ENCODE peak calls at places on chromosomes 6 and 20, in ten cellular contexts. I is NCI-H446, P is GM04504, S is psoas muscle, N is chondrocyte, B is activated T-cell treated with anti-CD3 and anti-CD28 coated beads for 24 hours, Z is M059J, H is cardiac septum, W is activated T-helper 1 cell treated with Interleukin-2 at 50 U/mL for 16 hours, G is amniotic epithelial cell. L is an unnamed sample.

GRCh38 chr6:100785982-100786381 is 95.1 kb downstream of the ASCC3 start:
- DNase-seq in I (no peak), P (no peak), S (no peak), N (no peak), B (no peak), Z (no peak), H (no peak), W (no peak), G (no peak), L (no peak)

GRCh38 chr6:21529431-21529830 is 64.1 kb upstream of the SOX4 start:
- DNase-seq in I (no peak), P (no peak), S (no peak), N (no peak), B (no peak), Z (no peak), H (no peak), W (no peak), G (no peak), L (no peak)

GRCh38 chr6:161128680-161129196 is 137.2 kb downstream of the MAP3K4 start:
- DNase-seq in I (no peak), P (peak; percentile 13), S (no peak), N (no peak), B (no peak), Z (peak; percentile 90), H (no peak), W (no peak), G (peak; percentile 38), L (peak; percentile 31)

GRCh38 chr6:139973602-139974373 is 599.3 kb upstream of the CITED2 start:
- DNase-seq in I (no peak), P (no peak), S (no peak), N (no peak), B (no peak), Z (peak; percentile 92), H (no peak), W (no peak), G (peak; percentile 95), L (no peak)

GRCh38 chr6:31265926-31266325 is 6.0 kb downstream of the HLA-C start:
- DNase-seq in I (no peak), P (no peak), S (no peak), N (no peak), B (no peak), Z (no peak), H (no peak), W (no peak), G (no peak), L (no peak)

GRCh38 chr6:154683756-154684523 is 49.3 kb upstream of the SCAF8 start:
- DNase-seq in I (no peak), P (no peak), S (no peak), N (no peak), B (no peak), Z (peak; percentile 68), H (no peak), W (no peak), G (peak; percentile 34), L (no peak)

GRCh38 chr6:77025824-77026223 is 437.5 kb downstream of the HTR1B start:
- DNase-seq in I (no peak), P (no peak), S (no peak), N (no peak), B (no peak), Z (peak; percentile 33), H (no peak), W (no peak), G (no peak), L (no peak)

GRCh38 chr6:27814665-27815424 is 97.4 kb downstream of the OR2B2 start:
- DNase-seq in I (no peak), P (peak; percentile 84), S (no peak), N (no peak), B (peak; percentile 70), Z (peak; percentile 87), H (no peak), W (peak; percentile 49), G (peak; percentile 97), L (peak; percentile 68)

GRCh38 chr20:13220857-13221297 is at the start of gene ISM1:
- DNase-seq in I (no peak), P (no peak), S (peak; percentile 27), N (no peak), B (peak; percentile 20), Z (no peak), H (no peak), W (peak; percentile 29), G (no peak), L (peak; percentile 50)

GRCh38 chr6:22956029-22956715 is 386.8 kb downstream of the HDGFL1 start:
- DNase-seq in I (no peak), P (no peak), S (no peak), N (no peak), B (no peak), Z (peak; percentile 14), H (no peak), W (no peak), G (no peak), L (no peak)

GRCh38 chr20:63285636-63286615 is 7.1 kb upstream of the COL20A1 start:
- DNase-seq in I (no peak), P (no peak), S (peak; percentile 10), N (no peak), B (no peak), Z (no peak), H (no peak), W (no peak), G (no peak), L (no peak)

GRCh38 chr6:82097676-82098075 is 149.9 kb downstream of the IBTK start:
- DNase-seq in I (no peak), P (no peak), S (no peak), N (no peak), B (no peak), Z (no peak), H (no peak), W (no peak), G (no peak), L (no peak)

GRCh38 chr20:6061544-6061943 is 7.7 kb upstream of the LRRN4 start:
- DNase-seq in I (no peak), P (no peak), S (no peak), N (no peak), B (no peak), Z (peak; percentile 32), H (no peak), W (no peak), G (peak; percentile 64), L (no peak)

GRCh38 chr20:62710886-62711702 is 2.5 kb downstream of the NTSR1 start:
- DNase-seq in I (no peak), P (no peak), S (no peak), N (peak; percentile 92), B (no peak), Z (peak; percentile 87), H (no peak), W (no peak), G (peak; percentile 6), L (peak; percentile 26)

GRCh38 chr6:159623156-159623555 is 69.9 kb downstream of the SOD2 start:
- DNase-seq in I (no peak), P (no peak), S (no peak), N (no peak), B (no peak), Z (no peak), H (no peak), W (no peak), G (no peak), L (no peak)

GRCh38 chr20:56708991-56709390 is 79.9 kb downstream of the TFAP2C start:
- DNase-seq in I (no peak), P (no peak), S (no peak), N (no peak), B (no peak), Z (no peak), H (no peak), W (no peak), G (no peak), L (no peak)

GRCh38 chr6:33621396-33622388 is 570 bp downstream of the ITPR3 start:
- DNase-seq in I (no peak), P (no peak), S (peak; percentile 51), N (no peak), B (peak; percentile 36), Z (peak; percentile 71), H (no peak), W (peak; percentile 24), G (no peak), L (peak; percentile 52)

GRCh38 chr6:23633986-23634385 is 492.0 kb upstream of the NRSN1 start:
- DNase-seq in I (no peak), P (no peak), S (no peak), N (no peak), B (no peak), Z (no peak), H (no peak), W (no peak), G (no peak), L (no peak)

GRCh38 chr6:49339096-49339495 is 124.0 kb downstream of the MMUT start:
- DNase-seq in I (no peak), P (no peak), S (no peak), N (no peak), B (no peak), Z (no peak), H (no peak), W (no peak), G (no peak), L (no peak)

GRCh38 chr6:29011276-29011734 is 6.2 kb upstream of the ZNF311 start:
- DNase-seq in I (peak; percentile 35), P (no peak), S (no peak), N (no peak), B (peak; percentile 28), Z (peak; percentile 81), H (no peak), W (no peak), G (peak; percentile 66), L (peak; percentile 52)

GRCh38 chr6:111566873-111567517 is 38.7 kb downstream of the TRAF3IP2 start:
- DNase-seq in I (no peak), P (no peak), S (no peak), N (no peak), B (no peak), Z (no peak), H (no peak), W (no peak), G (no peak), L (no peak)

GRCh38 chr20:2652724-2653510 is 485 bp downstream of the NOP56 start:
- DNase-seq in I (no peak), P (no peak), S (peak; percentile 51), N (no peak), B (peak; percentile 43), Z (no peak), H (peak; percentile 78), W (no peak), G (peak; percentile 23), L (peak; percentile 62)

GRCh38 chr20:62066983-62067433 is 1.3 kb upstream of the TAF4 start:
- DNase-seq in I (no peak), P (no peak), S (no peak), N (no peak), B (no peak), Z (no peak), H (no peak), W (no peak), G (no peak), L (peak; percentile 35)

GRCh38 chr6:83536034-83536646 is 23.8 kb downstream of the PRSS35 start:
- DNase-seq in I (no peak), P (no peak), S (no peak), N (no peak), B (peak; percentile 16), Z (peak; percentile 28), H (no peak), W (no peak), G (peak; percentile 55), L (peak; percentile 55)

GRCh38 chr6:16383607-16384206 is 145.3 kb downstream of the GMPR start:
- DNase-seq in I (no peak), P (no peak), S (no peak), N (no peak), B (no peak), Z (no peak), H (no peak), W (no peak), G (peak; percentile 12), L (no peak)

GRCh38 chr6:56655996-56656395 is 13.3 kb upstream of the DST start:
- DNase-seq in I (no peak), P (no peak), S (no peak), N (no peak), B (no peak), Z (no peak), H (no peak), W (no peak), G (no peak), L (no peak)